ENCODE peak calls at places on chromosomes 6 and 20, in four cellular contexts. One of them, this sample, is unnamed.
A peak's percentile ranks its signal among the peaks of the same experiment; 100 is the strongest.

GRCh38 chr20:54938707-54939106 is 463.3 kb downstream of the DOK5 start:
- DNase-seq in PC-9: no peak
- DNase-seq in GM23338: no peak
- DNase-seq in HCT116: no peak
- DNase-seq in this sample: no peak

GRCh38 chr6:112010328-112010727 is 43.6 kb upstream of the CCN6 start:
- DNase-seq in HCT116: no peak
- DNase-seq in GM23338: no peak
- DNase-seq in PC-9: no peak
- DNase-seq in this sample: no peak

GRCh38 chr6:139323511-139324445 is 32.0 kb upstream of the TXLNB start:
- DNase-seq in PC-9: peak; percentile 9
- DNase-seq in GM23338: peak; percentile 86
- DNase-seq in HCT116: no peak
- DNase-seq in this sample: no peak

GRCh38 chr6:34425498-34426410 is at the start of gene RPS10:
- DNase-seq in GM23338: peak; percentile 94
- DNase-seq in HCT116: peak; percentile 88
- DNase-seq in PC-9: peak; percentile 94
- DNase-seq in this sample: no peak

GRCh38 chr20:36394340-36394965 is 88.3 kb downstream of the DLGAP4 start:
- DNase-seq in HCT116: no peak
- DNase-seq in PC-9: no peak
- DNase-seq in GM23338: no peak
- DNase-seq in this sample: peak; percentile 54

GRCh38 chr6:53044572-53044971 is 20.6 kb upstream of the FBXO9 start:
- DNase-seq in GM23338: no peak
- DNase-seq in HCT116: no peak
- DNase-seq in PC-9: no peak
- DNase-seq in this sample: no peak

GRCh38 chr6:71248306-71248705 is 40.3 kb upstream of the OGFRL1 start:
- DNase-seq in PC-9: no peak
- DNase-seq in HCT116: no peak
- DNase-seq in GM23338: peak; percentile 41
- DNase-seq in this sample: no peak

GRCh38 chr20:52975024-52975732 is 3.0 kb downstream of the TSHZ2 start:
- DNase-seq in PC-9: no peak
- DNase-seq in GM23338: no peak
- DNase-seq in HCT116: no peak
- DNase-seq in this sample: no peak

GRCh38 chr6:143691900-143692572 is 14.3 kb downstream of the PHACTR2 start:
- DNase-seq in HCT116: no peak
- DNase-seq in GM23338: no peak
- DNase-seq in PC-9: no peak
- DNase-seq in this sample: no peak

GRCh38 chr6:75349262-75349984 is 64.8 kb upstream of the TMEM30A start:
- DNase-seq in HCT116: no peak
- DNase-seq in GM23338: peak; percentile 74
- DNase-seq in PC-9: no peak
- DNase-seq in this sample: no peak

DNA sequence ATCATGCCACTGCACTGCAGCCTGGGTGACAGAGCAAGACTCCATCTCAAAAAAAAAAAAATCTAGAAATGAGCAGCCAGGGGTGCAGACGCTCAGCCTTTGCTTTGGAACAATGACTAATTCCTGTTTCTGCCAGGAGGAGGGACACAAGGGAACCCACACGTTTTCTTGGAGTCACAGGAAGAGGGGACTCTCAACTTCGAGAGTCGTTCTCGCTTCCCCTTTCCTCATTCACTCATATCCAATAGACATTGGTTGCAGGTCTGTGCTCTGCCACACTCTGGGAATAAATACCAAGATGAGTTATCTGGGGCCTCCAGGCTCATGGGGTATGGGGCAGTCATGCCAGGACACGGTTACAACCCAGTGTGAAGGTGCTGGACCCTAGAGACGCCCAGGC is 91.5 kb upstream of the RREB1 start:
- DNase-seq in HCT116: no peak
- DNase-seq in GM23338: no peak
- DNase-seq in PC-9: no peak
- DNase-seq in this sample: no peak
- H3K27ac ChIP-seq in HCT116: no peak overlapping the region
- H3K27ac ChIP-seq in GM23338: no peak overlapping the region
- H3K27ac ChIP-seq in PC-9: no peak overlapping the region
- H3K27ac ChIP-seq in this sample: no peak overlapping the region

GRCh38 chr6:95280690-95281273 is 296.6 kb upstream of the MANEA start:
- DNase-seq in PC-9: no peak
- DNase-seq in GM23338: peak; percentile 82
- DNase-seq in HCT116: peak; percentile 10
- DNase-seq in this sample: no peak
- TF ChIP-seq CTCF in PC-9: peak; percentile 75
- TF ChIP-seq CTCF in GM23338: peak; percentile 73
- TF ChIP-seq CTCF in HCT116: peak; percentile 17
- TF ChIP-seq CTCF in this sample: peak; percentile 56

DNA sequence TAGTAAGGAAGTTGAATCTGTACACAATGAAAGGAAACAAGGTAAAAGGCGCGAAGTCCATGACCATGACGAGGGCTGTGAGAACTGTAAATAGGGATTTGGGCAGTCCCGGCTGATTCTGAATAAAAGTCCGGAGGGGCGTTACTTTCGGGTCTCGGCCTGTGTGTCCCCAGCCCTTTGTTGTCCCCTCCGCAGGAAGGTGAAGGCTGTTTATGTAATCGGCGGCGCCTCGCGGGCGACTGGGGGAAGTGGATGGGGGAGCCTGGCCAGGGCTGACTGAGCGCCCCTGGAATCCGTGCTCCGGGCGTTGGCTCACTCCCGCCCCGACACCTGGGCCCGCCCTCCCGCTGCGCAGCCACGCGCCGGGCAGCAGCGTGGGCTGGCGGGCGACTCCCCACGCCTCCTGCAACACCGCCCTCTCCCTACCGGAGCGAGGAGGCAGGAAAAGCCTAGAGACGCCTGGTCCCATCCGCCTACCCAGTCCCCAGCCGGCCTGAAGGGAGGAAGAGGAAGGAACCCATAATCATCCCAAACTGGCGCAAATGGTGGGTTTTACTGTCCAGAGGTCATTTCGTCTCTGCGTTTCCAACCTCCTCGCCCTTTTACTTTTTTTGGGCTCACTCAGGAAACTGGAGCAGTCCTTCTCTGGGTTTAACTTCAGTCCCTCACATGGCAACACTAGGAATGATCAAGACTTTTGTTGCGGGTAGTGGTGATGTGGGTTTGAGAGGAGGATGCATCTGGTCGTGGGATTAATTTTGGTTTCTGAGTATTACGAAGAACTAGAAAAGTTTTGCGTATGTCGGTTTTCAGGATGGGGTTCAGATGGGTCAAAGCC is 12.1 kb downstream of the TRIM31 start:
- DNase-seq in HCT116: no peak
- DNase-seq in GM23338: peak; percentile 77
- DNase-seq in PC-9: peak; percentile 90
- DNase-seq in this sample: peak; percentile 28
- TF ChIP-seq EZH2 in HCT116: no peak
- TF ChIP-seq EZH2 in GM23338: peak; percentile 64
- TF ChIP-seq EZH2 in PC-9: no peak
- TF ChIP-seq EZH2 in this sample: no peak

GRCh38 chr6:25298508-25298834 is 19.3 kb downstream of the CARMIL1 start:
- DNase-seq in HCT116: no peak
- DNase-seq in GM23338: no peak
- DNase-seq in PC-9: no peak
- DNase-seq in this sample: no peak

GRCh38 chr6:25297823-25298507 is 18.8 kb downstream of the CARMIL1 start:
- DNase-seq in PC-9: no peak
- DNase-seq in GM23338: no peak
- DNase-seq in HCT116: no peak
- DNase-seq in this sample: no peak

GRCh38 chr6:25296980-25297379 is 17.8 kb downstream of the CARMIL1 start:
- DNase-seq in GM23338: no peak
- DNase-seq in PC-9: no peak
- DNase-seq in HCT116: no peak
- DNase-seq in this sample: no peak

GRCh38 chr6:25295651-25296050 is 16.5 kb downstream of the CARMIL1 start:
- DNase-seq in GM23338: no peak
- DNase-seq in PC-9: no peak
- DNase-seq in HCT116: no peak
- DNase-seq in this sample: no peak

DNA sequence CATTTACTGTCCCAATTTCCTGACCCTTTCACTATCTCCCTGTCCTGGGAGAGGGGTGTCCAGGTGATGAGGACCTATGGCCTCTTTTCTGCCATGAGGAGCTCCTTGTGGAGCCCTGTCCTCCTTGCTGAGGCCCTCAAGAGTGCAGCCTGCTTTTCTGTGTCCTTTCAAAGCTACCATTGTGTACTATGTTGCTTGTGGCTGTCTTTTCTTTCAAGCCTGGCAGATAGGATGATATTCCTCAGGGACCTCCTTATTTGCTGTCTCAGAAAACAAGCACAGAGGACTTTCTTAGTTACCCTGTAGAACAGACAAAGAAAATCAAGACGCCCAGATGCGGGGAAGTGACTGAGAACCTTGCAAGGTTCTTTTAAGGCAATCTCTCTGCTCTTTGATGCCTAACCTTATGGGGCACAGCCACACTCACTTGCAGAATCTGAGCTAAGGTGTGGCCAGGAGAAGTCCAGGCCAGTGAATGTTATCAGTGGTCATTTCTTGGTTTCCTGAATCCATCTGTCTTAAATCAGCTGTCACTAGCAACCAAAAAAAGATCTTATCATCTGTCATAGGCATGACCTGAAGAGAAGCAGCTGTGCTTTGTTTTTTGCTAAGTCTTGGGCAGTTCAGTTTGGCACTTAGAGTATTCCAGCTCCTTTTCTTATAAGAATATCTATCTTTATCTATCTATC is 17.2 kb downstream of the CARMIL1 start:
- DNase-seq in HCT116: no peak
- DNase-seq in PC-9: no peak
- DNase-seq in GM23338: no peak
- DNase-seq in this sample: no peak
- H3K27ac ChIP-seq in HCT116: no peak overlapping the region
- H3K27ac ChIP-seq in PC-9: no peak overlapping the region
- H3K27ac ChIP-seq in GM23338: peak overlapping the region; percentile 26
- H3K27ac ChIP-seq in this sample: no peak overlapping the region

GRCh38 chr6:33205172-33206026 is 944 bp downstream of the HSD17B8 start:
- DNase-seq in PC-9: peak; percentile 77
- DNase-seq in GM23338: peak; percentile 44
- DNase-seq in HCT116: peak; percentile 55
- DNase-seq in this sample: peak; percentile 76
- TF ChIP-seq CTCF in PC-9: no peak
- TF ChIP-seq CTCF in GM23338: peak; percentile 61
- TF ChIP-seq CTCF in HCT116: no peak
- TF ChIP-seq CTCF in this sample: peak; percentile 8

GRCh38 chr6:135179920-135180457 is 1.1 kb upstream of the MYB start:
- DNase-seq in PC-9: no peak
- DNase-seq in HCT116: no peak
- DNase-seq in GM23338: no peak
- DNase-seq in this sample: no peak
- TF ChIP-seq EZH2 in PC-9: no peak
- TF ChIP-seq EZH2 in HCT116: no peak
- TF ChIP-seq EZH2 in GM23338: no peak
- TF ChIP-seq EZH2 in this sample: no peak

GRCh38 chr6:117933471-117933870 is 26.4 kb downstream of the SLC35F1 start:
- DNase-seq in PC-9: no peak
- DNase-seq in HCT116: no peak
- DNase-seq in GM23338: no peak
- DNase-seq in this sample: no peak
- H3K27ac ChIP-seq in PC-9: no peak overlapping the region
- H3K27ac ChIP-seq in HCT116: no peak overlapping the region
- H3K27ac ChIP-seq in GM23338: no peak overlapping the region
- H3K27ac ChIP-seq in this sample: no peak overlapping the region

GRCh38 chr20:31570021-31570463 is 35.0 kb upstream of the ID1 start:
- DNase-seq in GM23338: no peak
- DNase-seq in HCT116: no peak
- DNase-seq in PC-9: no peak
- DNase-seq in this sample: no peak

GRCh38 chr20:31573555-31574295 is 31.4 kb upstream of the ID1 start:
- DNase-seq in PC-9: peak; percentile 29
- DNase-seq in HCT116: no peak
- DNase-seq in GM23338: no peak
- DNase-seq in this sample: no peak

GRCh38 chr20:31570735-31571617 is 34.1 kb upstream of the ID1 start:
- DNase-seq in HCT116: no peak
- DNase-seq in PC-9: peak; percentile 55
- DNase-seq in GM23338: no peak
- DNase-seq in this sample: no peak

GRCh38 chr20:31572042-31572700 is 32.9 kb upstream of the ID1 start:
- DNase-seq in HCT116: no peak
- DNase-seq in PC-9: no peak
- DNase-seq in GM23338: peak; percentile 80
- DNase-seq in this sample: no peak

GRCh38 chr20:31572701-31573554 is 32.2 kb upstream of the ID1 start:
- DNase-seq in GM23338: peak; percentile 100
- DNase-seq in HCT116: peak; percentile 96
- DNase-seq in PC-9: peak; percentile 100
- DNase-seq in this sample: peak; percentile 92
- TF ChIP-seq CTCF in GM23338: no peak
- TF ChIP-seq CTCF in HCT116: no peak
- TF ChIP-seq CTCF in PC-9: no peak
- TF ChIP-seq CTCF in this sample: no peak

DNA sequence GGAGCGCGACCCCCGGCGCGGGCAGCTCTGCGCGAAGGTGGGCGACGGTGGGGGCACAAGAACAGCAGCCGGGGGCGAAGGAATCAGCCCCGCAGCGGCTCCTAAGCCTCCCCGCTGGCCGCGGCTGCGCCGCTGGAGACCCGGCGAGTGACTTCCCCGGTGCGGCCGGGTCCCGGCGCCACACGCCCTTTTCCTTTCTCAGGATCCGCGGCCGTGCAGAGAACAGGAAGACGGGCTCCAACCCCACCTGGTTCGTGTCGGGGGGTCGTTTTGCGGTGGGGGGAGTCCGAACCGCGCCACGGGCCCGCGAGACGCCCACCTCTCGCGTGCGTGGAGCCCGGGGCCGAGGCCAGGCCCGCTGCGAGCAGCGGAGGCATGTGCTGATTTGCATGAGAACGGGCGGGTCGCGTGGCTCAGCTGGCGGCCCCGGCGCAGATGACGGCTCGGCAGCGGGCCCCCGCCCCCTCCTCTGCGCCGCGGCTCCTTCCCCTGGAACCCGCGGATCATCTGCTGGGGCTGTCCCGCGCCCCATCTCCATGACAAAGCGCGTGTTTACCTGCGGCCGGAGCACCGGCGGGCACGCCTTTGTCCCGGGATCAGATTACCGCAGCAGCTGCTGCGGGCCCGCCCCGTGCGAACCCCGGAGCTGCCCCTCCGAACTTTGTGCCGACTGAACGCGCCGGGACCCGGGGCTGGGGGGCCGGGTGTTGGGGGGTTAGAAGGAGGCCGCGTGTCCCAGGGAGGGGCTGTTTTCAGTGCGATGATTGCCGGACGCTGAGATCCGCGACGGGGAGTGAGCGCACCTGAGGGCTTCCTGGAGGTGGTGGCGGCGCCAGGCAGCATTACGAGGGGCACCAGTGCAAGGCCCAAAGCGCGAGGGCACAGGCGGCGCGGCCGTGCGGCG is 4.9 kb upstream of the DLL1 start:
- DNase-seq in HCT116: no peak
- DNase-seq in PC-9: no peak
- DNase-seq in GM23338: peak; percentile 95
- DNase-seq in this sample: no peak
- TF ChIP-seq EZH2 in HCT116: no peak
- TF ChIP-seq EZH2 in PC-9: no peak
- TF ChIP-seq EZH2 in GM23338: no peak
- TF ChIP-seq EZH2 in this sample: no peak

This sample was measured in keratinocyte.